ENCODE peak calls at places on chromosomes 13 and 19, in six cellular contexts. Q is Peyer's patch, R is RWPE2, D is fibroblast of lung, V is lung, C is HL-60. M is an unnamed sample.

GRCh38 chr19:40274585-40275544 is 10.3 kb downstream of the AKT2 start:
- DNase-seq in Q (no peak), R (no peak), D (no peak), V (no peak), C (peak), M (no peak)

GRCh38 chr19:19403373-19403901 is 2.0 kb upstream of the GATAD2A start:
- DNase-seq in Q (no peak), R (no peak), D (peak), V (no peak), C (no peak), M (peak)

GRCh38 chr19:2045501-2046045 is 5.5 kb downstream of the MKNK2 start:
- DNase-seq in Q (peak), R (no peak), D (no peak), V (no peak), C (no peak), M (no peak)

GRCh38 chr13:87087741-87088140 is 583.4 kb upstream of the SLITRK5 start:
- DNase-seq in Q (no peak), R (no peak), D (peak), V (no peak), C (no peak), M (no peak)

GRCh38 chr13:24727731-24728601 is 36.0 kb upstream of the RNF17 start:
- DNase-seq in Q (no peak), R (no peak), D (peak), V (peak), C (peak), M (peak)

GRCh38 chr13:24605923-24606372 is 74.3 kb upstream of the ATP12A start:
- DNase-seq in Q (no peak), R (no peak), D (peak), V (no peak), C (peak), M (peak)

GRCh38 chr13:42136518-42136917 is 88.1 kb downstream of the DGKH start:
- DNase-seq in Q (no peak), R (no peak), D (no peak), V (no peak), C (no peak), M (no peak)

GRCh38 chr19:34171539-34171876 is 796 bp upstream of the LSM14A start:
- DNase-seq in Q (no peak), R (no peak), D (peak), V (no peak), C (no peak), M (no peak)

GRCh38 chr19:15813916-15814315 is 1.5 kb downstream of the OR10H1 start:
- DNase-seq in Q (no peak), R (no peak), D (no peak), V (no peak), C (no peak), M (no peak)

GRCh38 chr13:18998389-18998788 is 183.2 kb downstream of the TUBA3C start:
- DNase-seq in Q (no peak), R (no peak), D (no peak), V (no peak), C (no peak), M (no peak)

GRCh38 chr19:10086032-10086903 is at the start of gene SHFL:
- DNase-seq in Q (peak), R (no peak), D (peak), V (peak), C (peak), M (peak)

GRCh38 chr13:77896977-77897376 is 21.7 kb downstream of the EDNRB start:
- DNase-seq in Q (no peak), R (no peak), D (no peak), V (no peak), C (no peak), M (peak)

GRCh38 chr19:45276284-45276687 is 25.2 kb downstream of the MARK4 start:
- DNase-seq in Q (no peak), R (no peak), D (peak), V (no peak), C (no peak), M (peak)

GRCh38 chr19:42246143-42246868 is 3.9 kb upstream of the GSK3A start:
- DNase-seq in Q (peak), R (no peak), D (peak), V (peak), C (peak), M (peak)

GRCh38 chr19:29715695-29716581 is 877 bp upstream of the C19orf12 start:
- DNase-seq in Q (peak), R (no peak), D (peak), V (no peak), C (peak), M (peak)

GRCh38 chr19:51535535-51535934 is 4.1 kb upstream of the SIGLEC6 start:
- DNase-seq in Q (no peak), R (no peak), D (no peak), V (no peak), C (no peak), M (no peak)

GRCh38 chr19:23882493-23882892 is 32.2 kb upstream of the ZNF726 start:
- DNase-seq in Q (no peak), R (no peak), D (no peak), V (no peak), C (no peak), M (no peak)

GRCh38 chr19:18559685-18560084 is 2.0 kb downstream of the KXD1 start:
- DNase-seq in Q (no peak), R (no peak), D (no peak), V (no peak), C (no peak), M (no peak)

GRCh38 chr19:19508217-19508616 is 7.1 kb downstream of the TSSK6 start:
- DNase-seq in Q (no peak), R (no peak), D (no peak), V (no peak), C (no peak), M (no peak)

GRCh38 chr19:49106648-49107135 is 7.5 kb upstream of the LIN7B start:
- DNase-seq in Q (peak), R (no peak), D (peak), V (no peak), C (peak), M (peak)

GRCh38 chr13:33017410-33017929 is 1.2 kb downstream of the KL start:
- DNase-seq in Q (peak), R (no peak), D (peak), V (no peak), C (peak), M (peak)

GRCh38 chr19:50568321-50569022 is at the start of gene LRRC4B:
- DNase-seq in Q (no peak), R (no peak), D (no peak), V (no peak), C (no peak), M (no peak)

GRCh38 chr19:2743099-2743498 is 3.3 kb upstream of the SLC39A3 start:
- DNase-seq in Q (no peak), R (no peak), D (no peak), V (no peak), C (no peak), M (no peak)

GRCh38 chr13:73245271-73245670 is 186.5 kb downstream of the KLF5 start:
- DNase-seq in Q (no peak), R (no peak), D (no peak), V (no peak), C (no peak), M (no peak)

GRCh38 chr19:17488593-17489391 is 18.5 kb downstream of the SLC27A1 start:
- DNase-seq in Q (peak), R (no peak), D (peak), V (peak), C (peak), M (no peak)
- H3K4me3 ChIP-seq in Q (peak), R (no peak), D (no peak), V (peak), C (no peak), M (no peak)

GRCh38 chr19:7138402-7138801 is 68.9 kb downstream of the ZNF557 start:
- DNase-seq in Q (no peak), R (no peak), D (no peak), V (no peak), C (no peak), M (no peak)
- TF ChIP-seq CTCF in Q (no peak), R (no peak), D (no peak), V (no peak), C (no peak), M (no peak)

GRCh38 chr13:93413972-93414717 is 187.5 kb downstream of the GPC6 start:
- DNase-seq in Q (no peak), R (no peak), D (peak), V (no peak), C (no peak), M (peak)
- H3K4me3 ChIP-seq in Q (no peak), R (no peak), D (no peak), V (no peak), C (no peak), M (no peak)

DNA sequence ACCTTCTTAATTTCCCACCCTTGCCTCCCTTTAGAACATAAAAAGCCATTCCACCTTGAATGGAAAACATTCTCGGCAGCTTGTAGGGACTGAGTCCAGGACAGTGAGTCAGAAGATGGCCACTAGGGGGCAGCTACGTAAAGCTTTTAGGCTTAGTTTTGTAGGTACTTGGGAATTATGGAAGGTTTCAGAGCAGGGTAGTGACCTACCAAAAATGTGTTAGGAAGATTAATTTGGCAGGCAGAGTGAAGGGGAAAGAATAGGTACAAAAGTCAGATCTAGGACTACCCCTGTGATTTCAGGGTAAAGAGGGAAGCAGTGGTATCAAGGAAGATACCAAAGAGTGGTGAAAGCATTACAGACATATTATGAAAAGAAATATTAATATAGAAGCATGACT is 198.4 kb downstream of the NDFIP2 start:
- DNase-seq in Q (peak), R (peak), D (peak), V (peak), C (peak), M (peak)
- TF ChIP-seq CTCF in Q (peak), R (peak), D (peak), V (peak), C (peak), M (peak)

GRCh38 chr19:38304352-38304865 is 358 bp downstream of the C19orf33 start:
- DNase-seq in Q (no peak), R (no peak), D (no peak), V (no peak), C (no peak), M (no peak)

GRCh38 chr19:38307076-38307475 is 3.0 kb downstream of the C19orf33 start:
- DNase-seq in Q (no peak), R (no peak), D (no peak), V (no peak), C (no peak), M (no peak)

GRCh38 chr19:38304866-38305429 is 897 bp downstream of the C19orf33 start:
- DNase-seq in Q (peak), R (peak), D (no peak), V (peak), C (no peak), M (no peak)

GRCh38 chr19:38306236-38306635 is 2.2 kb downstream of the C19orf33 start:
- DNase-seq in Q (no peak), R (no peak), D (no peak), V (no peak), C (no peak), M (no peak)

DNA sequence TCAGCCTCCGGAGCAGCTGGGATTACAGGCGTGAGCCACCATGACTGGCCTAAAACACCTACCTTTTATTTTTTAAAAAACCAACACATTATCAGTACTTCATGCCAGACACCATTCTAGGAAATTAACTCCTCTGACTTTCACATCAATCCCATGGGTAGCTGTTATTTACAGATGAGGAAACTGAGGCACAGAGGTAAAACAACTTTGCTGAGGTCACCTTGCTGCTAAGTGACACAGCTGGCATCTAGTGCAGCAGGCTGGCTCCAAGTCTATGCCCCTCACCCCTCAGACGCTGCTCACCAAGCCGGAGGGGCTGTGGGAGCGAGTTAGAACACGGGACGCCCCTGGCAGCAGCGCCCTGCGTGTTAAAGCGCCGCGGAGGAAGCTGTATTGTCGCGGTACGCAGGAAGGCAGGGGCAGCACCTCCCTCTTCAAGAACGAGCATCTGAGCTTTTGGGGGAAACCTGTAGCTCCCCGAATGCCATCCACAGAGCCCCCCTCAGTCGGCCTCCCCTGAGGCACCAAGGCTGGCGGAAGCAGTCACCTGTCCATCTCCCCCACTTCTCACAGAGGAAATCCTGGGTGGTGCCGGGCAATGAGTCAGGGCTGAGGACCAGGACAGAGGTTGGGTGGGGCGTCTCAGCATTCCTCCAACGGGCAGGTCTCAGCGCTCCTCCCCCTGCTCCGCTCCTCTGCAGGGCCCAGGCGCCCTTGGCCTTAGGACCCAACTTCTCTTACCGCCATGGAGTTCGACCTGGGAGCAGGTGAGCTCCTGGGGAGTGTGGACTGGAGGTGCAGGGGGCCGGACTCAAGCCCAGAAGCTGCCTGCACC is at the start of gene C19orf33:
- DNase-seq in Q (peak), R (peak), D (no peak), V (peak), C (no peak), M (peak)
- H3K4me3 ChIP-seq in Q (peak), R (peak), D (no peak), V (peak), C (no peak), M (peak)

DNA sequence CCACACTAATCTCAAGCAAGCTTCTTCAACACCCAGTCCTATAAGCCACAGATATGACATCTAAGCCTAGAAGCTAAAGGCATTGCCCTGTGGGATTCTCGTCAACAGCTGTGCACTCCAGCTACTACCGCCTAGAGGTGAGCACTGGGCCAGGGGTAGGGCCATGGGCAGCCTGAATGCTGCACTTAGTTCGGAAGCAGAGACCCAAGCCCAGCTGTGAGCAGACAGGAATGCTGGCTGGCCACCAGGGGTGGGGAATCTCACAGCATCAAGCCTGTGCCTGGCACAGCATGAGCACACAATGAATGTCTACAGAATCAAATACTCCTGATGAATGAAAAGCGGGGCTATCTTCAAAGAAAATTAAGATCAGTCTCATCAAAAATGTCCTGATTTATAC is 167.5 kb upstream of the UBL3 start:
- DNase-seq in Q (no peak), R (no peak), D (no peak), V (no peak), C (no peak), M (no peak)
- TF ChIP-seq CTCF in Q (no peak), R (no peak), D (no peak), V (no peak), C (no peak), M (no peak)

GRCh38 chr13:99357149-99357596 is 50.0 kb upstream of the GPR183 start:
- DNase-seq in Q (no peak), R (no peak), D (peak), V (no peak), C (no peak), M (peak)
- H3K4me3 ChIP-seq in Q (no peak), R (no peak), D (no peak), V (no peak), C (no peak), M (no peak)

DNA sequence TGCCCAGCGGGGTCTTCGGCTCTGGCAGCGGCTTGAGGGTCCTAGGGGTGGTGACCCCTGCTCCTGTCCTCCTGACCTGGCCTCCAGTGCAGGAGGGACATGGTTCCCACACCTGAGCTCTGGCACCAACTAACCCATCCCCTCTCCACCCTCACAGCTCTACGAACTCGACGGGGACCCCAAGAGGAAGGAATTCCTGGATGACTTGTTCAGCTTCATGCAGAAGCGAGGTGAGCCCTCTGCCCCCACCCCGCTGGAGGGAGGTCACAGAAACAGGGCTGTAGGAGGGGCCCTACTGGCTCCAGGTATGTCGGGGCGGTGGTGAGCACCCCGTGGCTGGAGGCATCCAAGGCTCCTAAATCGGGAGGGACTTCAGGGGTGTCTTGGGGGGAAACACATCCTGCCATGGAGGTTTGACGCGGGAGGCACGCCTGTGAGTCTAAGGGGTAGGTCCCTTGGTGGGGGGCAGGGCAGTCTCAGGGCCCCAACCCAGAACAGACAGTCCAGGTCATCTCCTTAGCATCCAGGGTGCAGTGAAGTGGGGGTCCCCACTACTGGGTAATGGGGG is 24.1 kb upstream of the WDR18 start:
- DNase-seq in Q (no peak), R (no peak), D (no peak), V (no peak), C (no peak), M (no peak)
- TF ChIP-seq CTCF in Q (no peak), R (no peak), D (no peak), V (no peak), C (no peak), M (no peak)

DNA sequence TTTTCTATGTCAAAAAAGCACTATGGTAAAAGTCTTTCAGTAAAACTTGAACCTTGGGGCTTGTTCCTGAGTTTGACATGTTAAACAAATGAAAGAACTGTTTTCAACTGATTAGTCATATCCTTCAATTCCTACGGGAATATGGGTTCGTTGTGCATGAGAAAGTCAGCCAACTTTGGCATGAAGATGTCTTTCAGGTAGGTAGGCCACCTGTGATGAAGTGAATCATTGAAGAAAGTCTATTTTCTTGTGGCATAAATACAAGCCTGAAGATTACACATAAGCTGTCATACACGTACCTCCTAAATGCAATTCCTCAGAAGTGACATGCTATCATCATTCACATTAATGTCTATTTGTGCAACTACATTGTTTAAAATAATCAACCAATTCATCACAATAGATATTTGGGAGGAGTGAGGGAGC is 513.0 kb downstream of the IRS2 start:
- DNase-seq in Q (no peak), R (no peak), D (peak), V (no peak), C (no peak), M (peak)
- H3K4me3 ChIP-seq in Q (no peak), R (peak), D (no peak), V (no peak), C (no peak), M (no peak)

DNA sequence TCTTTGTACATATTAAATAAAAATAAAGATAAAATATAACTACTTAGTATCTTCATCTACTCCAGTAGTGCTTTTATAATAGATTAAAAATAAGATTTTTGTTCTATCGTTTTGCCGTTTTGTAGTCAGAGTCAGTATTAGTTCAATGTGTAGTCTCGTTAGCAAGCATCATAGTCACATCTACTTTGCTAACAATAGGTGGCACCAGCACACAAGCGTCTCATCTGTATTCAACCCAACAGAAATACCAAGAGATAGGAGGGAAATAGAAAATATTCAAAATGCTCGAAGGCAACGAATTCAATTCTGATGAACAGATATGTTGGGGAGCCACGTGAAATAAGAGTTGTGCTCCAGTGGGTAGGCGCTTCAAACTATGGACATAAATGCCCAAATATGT is 21.4 kb upstream of the MICU2 start:
- DNase-seq in Q (no peak), R (no peak), D (peak), V (no peak), C (peak), M (peak)
- TF ChIP-seq CTCF in Q (peak), R (peak), D (peak), V (no peak), C (peak), M (peak)

M was measured in cardiac fibroblast.